ENCODE peak calls at places on chromosome 5, in four cellular contexts. One of them, this sample, is unnamed.

GRCh38 chr5:32506809-32507208 is 62.3 kb upstream of the ZFR start:
- DNase-seq in astrocyte: peak
- DNase-seq in GM13976: no peak
- DNase-seq in endothelial cell: no peak
- DNase-seq in this sample: peak

GRCh38 chr5:13746026-13746425 is 198.5 kb downstream of the DNAH5 start:
- DNase-seq in astrocyte: no peak
- DNase-seq in GM13976: no peak
- DNase-seq in endothelial cell: no peak
- DNase-seq in this sample: no peak

GRCh38 chr5:128920345-128921215 is 44.7 kb upstream of the SLC27A6 start:
- DNase-seq in astrocyte: peak
- DNase-seq in GM13976: no peak
- DNase-seq in endothelial cell: no peak
- DNase-seq in this sample: peak

GRCh38 chr5:1129725-1130082 is 17.8 kb upstream of the SLC12A7 start:
- DNase-seq in astrocyte: no peak
- DNase-seq in GM13976: no peak
- DNase-seq in endothelial cell: no peak
- DNase-seq in this sample: peak

GRCh38 chr5:102649731-102650130 is 105.4 kb upstream of the PAM start:
- DNase-seq in astrocyte: peak
- DNase-seq in GM13976: no peak
- DNase-seq in endothelial cell: no peak
- DNase-seq in this sample: no peak

GRCh38 chr5:108997720-108998119 is 250.0 kb downstream of the FER start:
- DNase-seq in astrocyte: no peak
- DNase-seq in GM13976: no peak
- DNase-seq in endothelial cell: no peak
- DNase-seq in this sample: no peak

GRCh38 chr5:149450199-149450598 is 71.1 kb upstream of the IL17B start:
- DNase-seq in astrocyte: peak
- DNase-seq in GM13976: no peak
- DNase-seq in endothelial cell: no peak
- DNase-seq in this sample: no peak

GRCh38 chr5:68533571-68534051 is 318.1 kb downstream of the PIK3R1 start:
- DNase-seq in astrocyte: no peak
- DNase-seq in GM13976: no peak
- DNase-seq in endothelial cell: no peak
- DNase-seq in this sample: no peak

GRCh38 chr5:154753792-154754191 is 1.4 kb upstream of the LARP1 start:
- DNase-seq in astrocyte: peak
- DNase-seq in GM13976: no peak
- DNase-seq in endothelial cell: no peak
- DNase-seq in this sample: peak

GRCh38 chr5:95741458-95741857 is 10.3 kb downstream of the RHOBTB3 start:
- DNase-seq in astrocyte: no peak
- DNase-seq in GM13976: no peak
- DNase-seq in endothelial cell: no peak
- DNase-seq in this sample: no peak
- TF ChIP-seq CTCF in astrocyte: no peak
- TF ChIP-seq CTCF in GM13976: no peak
- TF ChIP-seq CTCF in endothelial cell: no peak
- TF ChIP-seq CTCF in this sample: no peak

DNA sequence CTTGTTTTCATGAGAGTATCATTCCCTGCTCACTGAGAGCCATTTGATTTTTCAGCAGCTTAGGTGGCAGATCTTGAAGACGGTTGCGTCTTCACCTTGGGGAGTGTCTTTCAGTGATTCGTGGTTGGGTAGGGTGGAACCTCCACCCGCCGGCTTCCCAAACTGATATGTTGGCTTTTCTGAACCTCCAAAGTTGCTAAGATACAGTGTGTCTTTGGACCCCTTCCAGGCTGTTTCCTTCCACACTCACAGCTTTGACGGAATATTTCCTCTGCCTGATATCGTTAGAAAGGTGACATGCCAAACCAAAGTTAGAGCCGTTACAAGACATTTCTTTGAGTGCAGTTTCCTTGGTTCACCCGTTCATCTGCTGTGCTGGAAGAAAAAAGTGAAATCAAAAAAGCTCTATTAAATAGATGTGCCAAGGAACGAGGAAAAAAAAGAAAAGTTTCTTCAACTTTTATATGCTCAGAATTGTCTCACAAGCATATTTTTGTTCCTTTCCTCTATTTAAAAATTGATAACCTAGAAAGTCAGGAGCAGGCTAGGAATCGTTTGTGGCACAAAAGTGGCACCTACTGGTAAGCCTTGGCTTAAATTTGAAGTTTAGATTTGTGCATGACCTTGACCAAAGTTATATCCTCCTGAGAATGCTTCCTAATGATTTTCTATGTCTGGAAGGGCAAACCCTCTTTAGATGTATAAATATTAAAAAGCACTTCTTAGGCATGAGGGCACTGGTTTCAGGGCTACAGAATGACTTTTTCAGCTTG is 270.7 kb upstream of the WWC1 start:
- DNase-seq in astrocyte: peak
- DNase-seq in GM13976: no peak
- DNase-seq in endothelial cell: no peak
- DNase-seq in this sample: peak
- TF ChIP-seq CTCF in astrocyte: peak
- TF ChIP-seq CTCF in GM13976: no peak
- TF ChIP-seq CTCF in endothelial cell: no peak
- TF ChIP-seq CTCF in this sample: peak

GRCh38 chr5:36734422-36734821 is 128.0 kb downstream of the SLC1A3 start:
- DNase-seq in astrocyte: peak
- DNase-seq in GM13976: no peak
- DNase-seq in endothelial cell: no peak
- DNase-seq in this sample: peak
- TF ChIP-seq CTCF in astrocyte: peak
- TF ChIP-seq CTCF in GM13976: peak
- TF ChIP-seq CTCF in endothelial cell: no peak
- TF ChIP-seq CTCF in this sample: peak

DNA sequence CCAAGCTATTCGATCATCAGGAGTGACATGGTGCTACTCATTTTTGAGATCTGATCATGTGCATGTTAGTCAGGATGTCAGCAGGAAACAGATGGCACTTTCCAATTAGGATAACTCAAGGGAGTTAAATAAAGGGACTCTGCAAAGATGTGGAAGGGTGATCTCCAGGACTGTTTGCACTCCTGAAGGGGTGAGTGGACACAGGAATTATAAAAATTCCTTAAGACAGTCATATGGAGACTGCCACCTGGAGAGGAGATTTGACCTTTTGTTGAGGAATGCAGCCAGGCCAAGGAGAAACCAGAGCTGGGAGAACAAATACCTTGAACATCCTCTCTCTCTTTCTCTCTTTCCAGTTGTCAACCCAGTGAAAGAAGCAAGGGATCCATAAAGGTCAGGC is 189.1 kb downstream of the GABRG2 start:
- DNase-seq in astrocyte: no peak
- DNase-seq in GM13976: no peak
- DNase-seq in endothelial cell: no peak
- DNase-seq in this sample: no peak
- TF ChIP-seq CTCF in astrocyte: no peak
- TF ChIP-seq CTCF in GM13976: no peak
- TF ChIP-seq CTCF in endothelial cell: no peak
- TF ChIP-seq CTCF in this sample: no peak

DNA sequence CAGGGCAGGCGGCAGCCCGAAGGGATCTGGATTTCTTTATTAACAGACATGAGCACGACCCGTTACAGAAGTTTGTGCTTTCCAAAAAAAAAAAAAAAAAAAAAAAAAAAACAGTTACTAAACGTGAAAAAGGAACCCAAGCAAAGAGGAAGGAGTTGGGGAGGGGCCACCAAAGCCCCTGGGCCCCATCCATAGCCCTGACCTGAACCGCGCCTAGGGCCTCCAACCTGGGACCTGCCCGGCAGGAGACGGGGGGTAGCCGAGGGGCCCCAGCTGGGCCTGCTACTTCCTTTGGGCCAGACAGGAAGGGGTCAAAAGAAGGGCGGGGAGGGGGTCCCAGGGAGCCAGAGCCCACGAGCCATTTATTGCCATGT is 10.0 kb downstream of the PRR7 start:
- DNase-seq in astrocyte: no peak
- DNase-seq in GM13976: no peak
- DNase-seq in endothelial cell: no peak
- DNase-seq in this sample: no peak
- TF ChIP-seq CTCF in astrocyte: no peak
- TF ChIP-seq CTCF in GM13976: no peak
- TF ChIP-seq CTCF in endothelial cell: peak
- TF ChIP-seq CTCF in this sample: no peak

DNA sequence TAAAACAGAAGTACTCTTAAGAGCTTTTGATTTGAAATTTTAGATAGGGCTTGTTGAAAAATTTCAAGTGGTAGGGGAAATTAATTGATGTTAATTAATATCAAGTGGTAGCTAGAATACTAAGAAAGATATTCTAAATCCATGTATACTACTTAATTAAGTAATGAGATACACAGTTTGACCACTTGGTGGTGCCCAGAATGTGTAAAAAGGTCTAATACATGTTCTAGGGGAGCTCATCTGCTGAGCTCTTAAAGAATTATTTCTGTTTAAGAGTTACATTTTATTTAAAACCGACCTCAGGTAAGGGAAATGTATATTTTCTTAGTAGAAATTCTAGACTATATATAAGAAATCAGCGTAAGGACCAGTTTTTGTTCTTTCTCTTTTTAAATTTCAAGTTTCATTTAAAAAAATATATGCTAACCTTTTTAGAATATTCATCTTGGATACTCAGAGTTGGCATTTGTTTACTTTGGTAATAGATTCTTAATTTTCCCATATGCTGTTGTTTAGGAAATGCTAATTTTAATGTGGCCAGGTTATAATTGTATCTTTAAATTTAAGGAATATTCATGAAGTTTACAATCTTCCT is 61.5 kb downstream of the LNPEP start:
- DNase-seq in astrocyte: peak
- DNase-seq in GM13976: peak
- DNase-seq in endothelial cell: peak
- DNase-seq in this sample: peak
- TF ChIP-seq CTCF in astrocyte: peak
- TF ChIP-seq CTCF in GM13976: no peak
- TF ChIP-seq CTCF in endothelial cell: peak
- TF ChIP-seq CTCF in this sample: peak

This sample was measured in MCF 10A.